ENCODE peak calls at places on chromosome 14, in four cellular contexts. One of them, this sample, is unnamed. For H3K4me1, the result is how much of the 10 kb centered on the place peaks cover.

GRCh38 chr14:29814153-29815057 is 113.2 kb downstream of the PRKD1 start:
- DNase-seq in ovary: peak
- DNase-seq in transverse colon: peak
- DNase-seq in thyroid gland: peak
- DNase-seq in this sample: no peak

GRCh38 chr14:20690848-20691640 is 2.5 kb downstream of the ANG start:
- DNase-seq in ovary: peak
- DNase-seq in transverse colon: peak
- DNase-seq in thyroid gland: peak
- DNase-seq in this sample: peak

GRCh38 chr14:93994919-93995682 is 2.0 kb upstream of the CCDC197 start:
- DNase-seq in ovary: peak
- DNase-seq in transverse colon: peak
- DNase-seq in thyroid gland: no peak
- DNase-seq in this sample: peak

GRCh38 chr14:74401504-74402241 is 24.3 kb downstream of the SYNDIG1L start:
- DNase-seq in ovary: no peak
- DNase-seq in transverse colon: peak
- DNase-seq in thyroid gland: peak
- DNase-seq in this sample: peak

GRCh38 chr14:72788972-72789728 is 104.8 kb downstream of the DPF3 start:
- DNase-seq in ovary: no peak
- DNase-seq in transverse colon: no peak
- DNase-seq in thyroid gland: no peak
- DNase-seq in this sample: no peak

GRCh38 chr14:103611215-103611614 is 17.8 kb upstream of the KLC1 start:
- DNase-seq in ovary: no peak
- DNase-seq in transverse colon: no peak
- DNase-seq in thyroid gland: no peak
- DNase-seq in this sample: no peak

GRCh38 chr14:75470238-75470797 is 42.5 kb downstream of the JDP2 start:
- DNase-seq in ovary: no peak
- DNase-seq in transverse colon: peak
- DNase-seq in thyroid gland: no peak
- DNase-seq in this sample: no peak

GRCh38 chr14:23344481-23344880 is 8.2 kb downstream of the SLC22A17 start:
- DNase-seq in ovary: no peak
- DNase-seq in transverse colon: no peak
- DNase-seq in thyroid gland: no peak
- DNase-seq in this sample: no peak

GRCh38 chr14:93369393-93370266 is 22.6 kb downstream of the COX8C start:
- DNase-seq in ovary: no peak
- DNase-seq in transverse colon: no peak
- DNase-seq in thyroid gland: peak
- DNase-seq in this sample: no peak

GRCh38 chr14:76490735-76491134 is 114.8 kb downstream of the ESRRB start:
- DNase-seq in ovary: no peak
- DNase-seq in transverse colon: no peak
- DNase-seq in thyroid gland: no peak
- DNase-seq in this sample: no peak

GRCh38 chr14:40417777-40418401 is 985.7 kb upstream of the FBXO33 start:
- DNase-seq in ovary: no peak
- DNase-seq in transverse colon: no peak
- DNase-seq in thyroid gland: peak
- DNase-seq in this sample: no peak

GRCh38 chr14:63205281-63205575 is 985 bp downstream of the RHOJ start:
- DNase-seq in ovary: no peak
- DNase-seq in transverse colon: no peak
- DNase-seq in thyroid gland: no peak
- DNase-seq in this sample: no peak

GRCh38 chr14:24277606-24278321 is 6.4 kb upstream of the RABGGTA start:
- DNase-seq in ovary: no peak
- DNase-seq in transverse colon: peak
- DNase-seq in thyroid gland: no peak
- DNase-seq in this sample: no peak

GRCh38 chr14:51901475-51902024 is 41.1 kb downstream of the GNG2 start:
- DNase-seq in ovary: no peak
- DNase-seq in transverse colon: no peak
- DNase-seq in thyroid gland: no peak
- DNase-seq in this sample: no peak

GRCh38 chr14:69615471-69616407 is 4.3 kb downstream of the SUSD6 start:
- DNase-seq in ovary: peak
- DNase-seq in transverse colon: peak
- DNase-seq in thyroid gland: peak
- DNase-seq in this sample: peak

GRCh38 chr14:23094666-23095195 is at the start of gene ACIN1:
- DNase-seq in ovary: peak
- DNase-seq in transverse colon: no peak
- DNase-seq in thyroid gland: no peak
- DNase-seq in this sample: peak

GRCh38 chr14:38224328-38224727 is 16.6 kb downstream of the SSTR1 start:
- DNase-seq in ovary: no peak
- DNase-seq in transverse colon: no peak
- DNase-seq in thyroid gland: no peak
- DNase-seq in this sample: no peak

GRCh38 chr14:86055512-86055911 is 525.6 kb downstream of the FLRT2 start:
- DNase-seq in ovary: no peak
- DNase-seq in transverse colon: no peak
- DNase-seq in thyroid gland: no peak
- DNase-seq in this sample: no peak

GRCh38 chr14:32934891-32935633 is 3.6 kb upstream of the NPAS3 start:
- DNase-seq in ovary: no peak
- DNase-seq in transverse colon: no peak
- DNase-seq in thyroid gland: peak
- DNase-seq in this sample: no peak

GRCh38 chr14:54087376-54087775 is 130.8 kb upstream of the BMP4 start:
- DNase-seq in ovary: no peak
- DNase-seq in transverse colon: no peak
- DNase-seq in thyroid gland: no peak
- DNase-seq in this sample: no peak

GRCh38 chr14:74583689-74584434 is 28.2 kb downstream of the LTBP2 start:
- DNase-seq in ovary: no peak
- DNase-seq in transverse colon: no peak
- DNase-seq in thyroid gland: peak
- DNase-seq in this sample: no peak

GRCh38 chr14:94680498-94681288 is 68.5 kb downstream of the SERPINA3 start:
- DNase-seq in ovary: no peak
- DNase-seq in transverse colon: no peak
- DNase-seq in thyroid gland: no peak
- DNase-seq in this sample: no peak

GRCh38 chr14:20427231-20428009 is 8.5 kb downstream of the KLHL33 start:
- DNase-seq in ovary: no peak
- DNase-seq in transverse colon: no peak
- DNase-seq in thyroid gland: no peak
- DNase-seq in this sample: no peak

GRCh38 chr14:20841096-20841495 is 38.5 kb upstream of the RNASE1 start:
- DNase-seq in ovary: no peak
- DNase-seq in transverse colon: no peak
- DNase-seq in thyroid gland: no peak
- DNase-seq in this sample: no peak

GRCh38 chr14:102141797-102142196 is 2.1 kb downstream of the WDR20 start:
- DNase-seq in ovary: no peak
- DNase-seq in transverse colon: no peak
- DNase-seq in thyroid gland: no peak
- DNase-seq in this sample: no peak

GRCh38 chr14:103028161-103028767 is 29.1 kb downstream of the CDC42BPB start:
- DNase-seq in ovary: no peak
- DNase-seq in transverse colon: peak
- DNase-seq in thyroid gland: no peak
- DNase-seq in this sample: no peak

GRCh38 chr14:36773136-36773540 is 111.5 kb downstream of the PAX9 start:
- DNase-seq in ovary: no peak
- DNase-seq in transverse colon: no peak
- DNase-seq in thyroid gland: no peak
- DNase-seq in this sample: no peak

GRCh38 chr14:66508846-66509621 is 1.1 kb downstream of the GPHN start:
- DNase-seq in ovary: peak
- DNase-seq in transverse colon: peak
- DNase-seq in thyroid gland: peak
- DNase-seq in this sample: peak

GRCh38 chr14:37122288-37122687 is 50.1 kb downstream of the SLC25A21 start:
- DNase-seq in ovary: no peak
- DNase-seq in transverse colon: no peak
- DNase-seq in thyroid gland: no peak
- DNase-seq in this sample: no peak

GRCh38 chr14:36271939-36272907 is 48.2 kb downstream of the MBIP start:
- DNase-seq in ovary: no peak
- DNase-seq in transverse colon: peak
- DNase-seq in thyroid gland: peak
- DNase-seq in this sample: no peak

GRCh38 chr14:29390046-29390841 is 537.4 kb downstream of the PRKD1 start:
- DNase-seq in ovary: no peak
- DNase-seq in transverse colon: no peak
- DNase-seq in thyroid gland: no peak
- DNase-seq in this sample: no peak

GRCh38 chr14:103538291-103539055 is 9.5 kb downstream of the TRMT61A start:
- DNase-seq in ovary: no peak
- DNase-seq in transverse colon: no peak
- DNase-seq in thyroid gland: peak
- DNase-seq in this sample: no peak

GRCh38 chr14:33509927-33510535 is 440.8 kb downstream of the EGLN3 start:
- DNase-seq in ovary: peak
- DNase-seq in transverse colon: no peak
- DNase-seq in thyroid gland: no peak
- DNase-seq in this sample: no peak

GRCh38 chr14:24911324-24912095 is 138.4 kb downstream of the STXBP6 start:
- DNase-seq in ovary: no peak
- DNase-seq in transverse colon: no peak
- DNase-seq in thyroid gland: no peak
- DNase-seq in this sample: no peak

GRCh38 chr14:75459099-75459741 is 31.4 kb downstream of the JDP2 start:
- DNase-seq in ovary: no peak
- DNase-seq in transverse colon: peak
- DNase-seq in thyroid gland: peak
- DNase-seq in this sample: peak

GRCh38 chr14:77714926-77715325 is 7.0 kb downstream of the SLIRP start:
- DNase-seq in ovary: no peak
- DNase-seq in transverse colon: no peak
- DNase-seq in thyroid gland: no peak
- DNase-seq in this sample: no peak

GRCh38 chr14:32470161-32470705 is 141.1 kb downstream of the AKAP6 start:
- DNase-seq in ovary: no peak
- DNase-seq in transverse colon: no peak
- DNase-seq in thyroid gland: no peak
- DNase-seq in this sample: no peak

GRCh38 chr14:33788116-33788515 is 162.8 kb downstream of the EGLN3 start:
- DNase-seq in ovary: no peak
- DNase-seq in transverse colon: no peak
- DNase-seq in thyroid gland: no peak
- DNase-seq in this sample: no peak

GRCh38 chr14:93381644-93382043 is 34.7 kb downstream of the COX8C start:
- DNase-seq in ovary: no peak
- DNase-seq in transverse colon: no peak
- DNase-seq in thyroid gland: no peak
- DNase-seq in this sample: no peak

GRCh38 chr14:106622200-106622745 is 1095.9 kb downstream of the TMEM121 start:
- DNase-seq in ovary: no peak
- DNase-seq in transverse colon: peak
- DNase-seq in thyroid gland: no peak
- DNase-seq in this sample: no peak
- H3K4me1 ChIP-seq in ovary: under half
- H3K4me1 ChIP-seq in transverse colon: under half
- H3K4me1 ChIP-seq in thyroid gland: under half
- H3K4me1 ChIP-seq in this sample: under half

DNA sequence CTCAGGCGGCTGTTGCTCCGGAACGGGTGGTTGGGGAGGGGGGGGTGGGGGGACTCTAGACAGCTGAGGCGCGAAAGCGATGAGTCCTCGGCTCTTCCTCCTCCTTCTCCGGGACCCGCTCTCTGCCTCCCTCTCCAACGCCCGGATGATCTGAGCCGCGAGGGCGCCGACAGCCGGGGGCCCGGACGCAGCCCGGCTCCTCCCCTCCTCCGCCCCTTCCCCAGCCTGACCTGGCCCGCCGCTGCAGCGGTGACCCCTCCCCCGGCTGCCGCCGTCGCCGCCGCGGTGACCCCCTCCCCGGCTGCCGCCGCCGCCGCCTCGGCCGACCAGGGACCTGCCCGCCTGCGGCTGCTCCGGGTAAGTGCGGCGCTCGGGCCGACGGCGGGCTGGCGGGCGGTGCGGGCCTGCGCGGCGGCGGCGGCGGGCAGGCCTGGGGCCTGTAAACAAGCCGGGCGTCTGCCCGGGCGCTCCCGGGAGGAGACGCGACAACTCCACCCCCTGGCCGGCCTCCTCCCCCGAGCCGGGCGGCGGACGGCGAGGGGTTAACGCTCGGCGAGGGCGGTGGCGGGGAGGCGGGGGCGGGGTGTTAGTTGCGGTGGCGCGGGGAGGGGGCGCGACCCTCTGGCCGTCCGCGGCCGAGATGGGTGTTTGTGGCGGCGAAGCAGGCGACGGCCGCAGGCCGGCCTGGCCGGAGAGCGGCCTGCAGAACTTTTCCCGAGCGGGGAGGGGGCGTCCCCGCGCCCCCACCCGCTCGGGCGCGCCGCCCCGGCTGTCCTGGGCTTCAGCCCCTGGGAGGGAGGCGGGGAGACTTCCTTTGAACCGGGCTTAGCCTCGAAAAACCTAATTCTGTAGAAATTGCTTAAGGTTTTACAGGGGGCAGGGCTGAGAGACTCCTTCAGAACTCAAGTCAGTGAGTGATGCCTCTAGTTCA is 565 bp downstream of the PPM1A start:
- DNase-seq in ovary: peak
- DNase-seq in transverse colon: peak
- DNase-seq in thyroid gland: peak
- DNase-seq in this sample: peak
- TF ChIP-seq POLR2A in ovary: no peak
- TF ChIP-seq POLR2A in transverse colon: no peak
- TF ChIP-seq POLR2A in thyroid gland: no peak
- TF ChIP-seq POLR2A in this sample: no peak

GRCh38 chr14:99260116-99260515 is 11.9 kb downstream of the BCL11B start:
- DNase-seq in ovary: no peak
- DNase-seq in transverse colon: no peak
- DNase-seq in thyroid gland: no peak
- DNase-seq in this sample: no peak

GRCh38 chr14:99259327-99259726 is 12.7 kb downstream of the BCL11B start:
- DNase-seq in ovary: no peak
- DNase-seq in transverse colon: no peak
- DNase-seq in thyroid gland: no peak
- DNase-seq in this sample: no peak

GRCh38 chr14:99261916-99262787 is 9.8 kb downstream of the BCL11B start:
- DNase-seq in ovary: no peak
- DNase-seq in transverse colon: peak
- DNase-seq in thyroid gland: no peak
- DNase-seq in this sample: no peak

GRCh38 chr14:99258884-99259283 is 13.1 kb downstream of the BCL11B start:
- DNase-seq in ovary: no peak
- DNase-seq in transverse colon: no peak
- DNase-seq in thyroid gland: no peak
- DNase-seq in this sample: no peak

GRCh38 chr14:99260652-99261551 is 11.1 kb downstream of the BCL11B start:
- DNase-seq in ovary: no peak
- DNase-seq in transverse colon: no peak
- DNase-seq in thyroid gland: no peak
- DNase-seq in this sample: no peak
- H3K4me1 ChIP-seq in ovary: under half
- H3K4me1 ChIP-seq in transverse colon: under half
- H3K4me1 ChIP-seq in thyroid gland: under half
- H3K4me1 ChIP-seq in this sample: under half

GRCh38 chr14:91350813-91351507 is 66.7 kb downstream of the CCDC88C start:
- DNase-seq in ovary: no peak
- DNase-seq in transverse colon: no peak
- DNase-seq in thyroid gland: no peak
- DNase-seq in this sample: no peak
- TF ChIP-seq POLR2A in ovary: no peak
- TF ChIP-seq POLR2A in transverse colon: no peak
- TF ChIP-seq POLR2A in thyroid gland: no peak
- TF ChIP-seq POLR2A in this sample: no peak